ENCODE peak calls at places on chromosomes 16 and 17, in nine cellular contexts. One of them, this sample, is unnamed.

GRCh38 chr16:5966004-5966403 is 868.4 kb upstream of the EEF2KMT start:
- DNase-seq in aorta: no peak
- DNase-seq in endothelial cell of umbilical vein: no peak
- DNase-seq in thoracic aorta: no peak
- DNase-seq in ascending aorta: no peak
- DNase-seq in ovary: no peak
- DNase-seq in fibroblast of lung: no peak
- DNase-seq in kidney: no peak
- DNase-seq in breast epithelium: no peak
- DNase-seq in this sample: no peak

GRCh38 chr16:31181102-31181830 is 1.3 kb downstream of the FUS start:
- DNase-seq in kidney: peak; percentile 77
- DNase-seq in breast epithelium: no peak
- DNase-seq in endothelial cell of umbilical vein: peak; percentile 29
- DNase-seq in fibroblast of lung: peak; percentile 29
- DNase-seq in ascending aorta: no peak
- DNase-seq in thoracic aorta: no peak
- DNase-seq in ovary: no peak
- DNase-seq in aorta: peak; percentile 62
- DNase-seq in this sample: no peak

GRCh38 chr17:38906429-38907172 is 18.8 kb upstream of the LASP1NB start:
- DNase-seq in breast epithelium: no peak
- DNase-seq in ascending aorta: no peak
- DNase-seq in aorta: no peak
- DNase-seq in ovary: no peak
- DNase-seq in thoracic aorta: no peak
- DNase-seq in fibroblast of lung: no peak
- DNase-seq in endothelial cell of umbilical vein: no peak
- DNase-seq in kidney: peak; percentile 26
- DNase-seq in this sample: no peak

GRCh38 chr17:82789051-82789592 is 37.3 kb downstream of the TBCD start:
- DNase-seq in aorta: no peak
- DNase-seq in ovary: no peak
- DNase-seq in thoracic aorta: no peak
- DNase-seq in fibroblast of lung: no peak
- DNase-seq in breast epithelium: no peak
- DNase-seq in kidney: no peak
- DNase-seq in endothelial cell of umbilical vein: no peak
- DNase-seq in ascending aorta: no peak
- DNase-seq in this sample: no peak

GRCh38 chr16:17307501-17307900 is 163.3 kb downstream of the XYLT1 start:
- DNase-seq in aorta: no peak
- DNase-seq in thoracic aorta: no peak
- DNase-seq in fibroblast of lung: no peak
- DNase-seq in ovary: no peak
- DNase-seq in endothelial cell of umbilical vein: no peak
- DNase-seq in breast epithelium: no peak
- DNase-seq in kidney: no peak
- DNase-seq in ascending aorta: no peak
- DNase-seq in this sample: no peak

GRCh38 chr16:70437017-70437581 is 1.8 kb downstream of the ST3GAL2 start:
- DNase-seq in breast epithelium: no peak
- DNase-seq in aorta: no peak
- DNase-seq in kidney: peak; percentile 80
- DNase-seq in ascending aorta: no peak
- DNase-seq in thoracic aorta: no peak
- DNase-seq in ovary: peak; percentile 68
- DNase-seq in fibroblast of lung: peak; percentile 88
- DNase-seq in endothelial cell of umbilical vein: peak; percentile 90
- DNase-seq in this sample: no peak

GRCh38 chr16:66960270-66960669 is 796 bp upstream of the CES3 start:
- DNase-seq in breast epithelium: no peak
- DNase-seq in thoracic aorta: no peak
- DNase-seq in ovary: no peak
- DNase-seq in endothelial cell of umbilical vein: no peak
- DNase-seq in fibroblast of lung: no peak
- DNase-seq in aorta: no peak
- DNase-seq in kidney: no peak
- DNase-seq in ascending aorta: no peak
- DNase-seq in this sample: no peak

GRCh38 chr17:57284583-57284982 is 28.3 kb downstream of the MSI2 start:
- DNase-seq in fibroblast of lung: no peak
- DNase-seq in ascending aorta: no peak
- DNase-seq in thoracic aorta: no peak
- DNase-seq in ovary: peak; percentile 81
- DNase-seq in breast epithelium: no peak
- DNase-seq in kidney: no peak
- DNase-seq in endothelial cell of umbilical vein: no peak
- DNase-seq in aorta: no peak
- DNase-seq in this sample: no peak

GRCh38 chr16:85577899-85578598 is 35.1 kb upstream of the GSE1 start:
- DNase-seq in endothelial cell of umbilical vein: no peak
- DNase-seq in thoracic aorta: no peak
- DNase-seq in fibroblast of lung: no peak
- DNase-seq in ascending aorta: no peak
- DNase-seq in kidney: no peak
- DNase-seq in breast epithelium: no peak
- DNase-seq in ovary: no peak
- DNase-seq in aorta: no peak
- DNase-seq in this sample: no peak

GRCh38 chr17:10226930-10227695 is 28.7 kb upstream of the GAS7 start:
- DNase-seq in fibroblast of lung: peak; percentile 34
- DNase-seq in endothelial cell of umbilical vein: no peak
- DNase-seq in thoracic aorta: no peak
- DNase-seq in ovary: no peak
- DNase-seq in ascending aorta: no peak
- DNase-seq in breast epithelium: no peak
- DNase-seq in aorta: peak; percentile 62
- DNase-seq in kidney: no peak
- DNase-seq in this sample: no peak

GRCh38 chr17:76458580-76459490 is 5.9 kb upstream of the UBE2O start:
- DNase-seq in thoracic aorta: no peak
- DNase-seq in breast epithelium: no peak
- DNase-seq in ovary: peak; percentile 58
- DNase-seq in ascending aorta: no peak
- DNase-seq in fibroblast of lung: peak; percentile 61
- DNase-seq in endothelial cell of umbilical vein: peak; percentile 54
- DNase-seq in aorta: no peak
- DNase-seq in kidney: peak; percentile 73
- DNase-seq in this sample: no peak

GRCh38 chr16:70768205-70768580 is 32.8 kb downstream of the VAC14 start:
- DNase-seq in fibroblast of lung: peak; percentile 41
- DNase-seq in aorta: no peak
- DNase-seq in kidney: no peak
- DNase-seq in ascending aorta: no peak
- DNase-seq in endothelial cell of umbilical vein: no peak
- DNase-seq in ovary: no peak
- DNase-seq in thoracic aorta: no peak
- DNase-seq in breast epithelium: no peak
- DNase-seq in this sample: no peak

GRCh38 chr17:386145-386876 is 33.7 kb upstream of the RPH3AL start:
- DNase-seq in kidney: peak; percentile 93
- DNase-seq in endothelial cell of umbilical vein: peak; percentile 34
- DNase-seq in thoracic aorta: no peak
- DNase-seq in ovary: peak; percentile 90
- DNase-seq in breast epithelium: peak; percentile 71
- DNase-seq in aorta: peak; percentile 84
- DNase-seq in ascending aorta: no peak
- DNase-seq in fibroblast of lung: no peak
- DNase-seq in this sample: no peak

DNA sequence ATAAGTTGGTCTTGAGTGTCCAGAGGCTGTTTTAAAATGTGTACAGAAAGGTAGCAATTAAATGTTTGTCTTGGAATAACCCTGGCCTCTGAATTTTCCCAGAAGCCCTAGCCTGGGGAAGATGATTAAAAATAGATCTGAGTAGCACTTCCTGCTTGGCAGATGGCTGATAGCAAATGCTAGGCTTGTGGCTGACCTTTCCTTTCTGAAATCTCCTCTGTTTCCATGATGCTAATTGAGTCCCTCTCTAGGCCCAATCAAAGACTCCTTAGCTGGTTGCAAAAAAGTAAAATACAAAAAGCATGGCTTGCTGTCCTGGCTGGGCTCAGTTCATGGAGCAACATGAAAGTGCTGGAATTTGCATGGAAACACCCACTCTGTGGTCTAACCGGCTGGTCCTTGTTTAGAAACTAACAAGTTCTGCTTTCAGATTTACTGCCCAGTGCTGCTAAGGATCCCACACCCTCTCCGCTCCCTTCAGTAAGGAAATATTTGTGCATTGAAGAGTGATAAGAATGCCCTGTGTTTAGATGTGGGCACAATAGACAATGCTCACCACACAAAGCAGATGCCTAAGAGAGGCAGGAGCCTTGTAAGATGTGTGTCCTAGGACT is 40.8 kb downstream of the YPEL2 start:
- DNase-seq in thoracic aorta: no peak
- DNase-seq in aorta: peak; percentile 79
- DNase-seq in kidney: no peak
- DNase-seq in ovary: no peak
- DNase-seq in fibroblast of lung: peak; percentile 77
- DNase-seq in breast epithelium: no peak
- DNase-seq in endothelial cell of umbilical vein: peak; percentile 93
- DNase-seq in ascending aorta: no peak
- DNase-seq in this sample: no peak
- H3K4me3 ChIP-seq in thoracic aorta: peak overlapping the region; percentile 49
- H3K4me3 ChIP-seq in aorta: no peak overlapping the region
- H3K4me3 ChIP-seq in kidney: no peak overlapping the region
- H3K4me3 ChIP-seq in ovary: no peak overlapping the region
- H3K4me3 ChIP-seq in fibroblast of lung: no peak overlapping the region
- H3K4me3 ChIP-seq in breast epithelium: peak overlapping the region; percentile 14
- H3K4me3 ChIP-seq in endothelial cell of umbilical vein: no peak overlapping the region
- H3K4me3 ChIP-seq in ascending aorta: peak overlapping the region; percentile 23
- H3K4me3 ChIP-seq in this sample: peak overlapping the region; percentile 27

DNA sequence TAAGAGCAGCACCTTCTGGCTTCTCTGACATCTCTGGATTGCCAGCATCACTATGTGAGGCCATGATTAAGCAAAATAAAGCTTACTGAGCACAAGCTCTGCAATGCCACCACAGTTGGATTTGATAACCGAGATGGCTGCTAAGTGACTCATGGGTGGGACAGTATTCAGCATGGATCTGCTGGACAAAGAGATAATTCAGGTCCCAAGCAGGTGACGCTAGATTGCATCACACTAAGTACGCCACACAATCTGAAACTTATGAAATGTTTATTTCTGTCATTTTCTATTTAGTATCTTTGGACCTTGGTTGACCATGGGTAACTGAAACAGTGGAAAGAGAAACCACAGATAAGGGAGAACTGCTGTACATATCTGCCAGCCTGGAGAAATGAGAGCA is 27.4 kb downstream of the CDRT15 start:
- DNase-seq in thoracic aorta: no peak
- DNase-seq in kidney: no peak
- DNase-seq in ovary: no peak
- DNase-seq in endothelial cell of umbilical vein: no peak
- DNase-seq in ascending aorta: no peak
- DNase-seq in fibroblast of lung: no peak
- DNase-seq in breast epithelium: no peak
- DNase-seq in aorta: no peak
- DNase-seq in this sample: no peak
- H3K27ac ChIP-seq in thoracic aorta: no peak overlapping the region
- H3K27ac ChIP-seq in kidney: no peak overlapping the region
- H3K27ac ChIP-seq in ovary: no peak overlapping the region
- H3K27ac ChIP-seq in endothelial cell of umbilical vein: no peak overlapping the region
- H3K27ac ChIP-seq in ascending aorta: no peak overlapping the region
- H3K27ac ChIP-seq in fibroblast of lung: no peak overlapping the region
- H3K27ac ChIP-seq in breast epithelium: no peak overlapping the region
- H3K27ac ChIP-seq in aorta: no peak overlapping the region
- H3K27ac ChIP-seq in this sample: no peak overlapping the region

DNA sequence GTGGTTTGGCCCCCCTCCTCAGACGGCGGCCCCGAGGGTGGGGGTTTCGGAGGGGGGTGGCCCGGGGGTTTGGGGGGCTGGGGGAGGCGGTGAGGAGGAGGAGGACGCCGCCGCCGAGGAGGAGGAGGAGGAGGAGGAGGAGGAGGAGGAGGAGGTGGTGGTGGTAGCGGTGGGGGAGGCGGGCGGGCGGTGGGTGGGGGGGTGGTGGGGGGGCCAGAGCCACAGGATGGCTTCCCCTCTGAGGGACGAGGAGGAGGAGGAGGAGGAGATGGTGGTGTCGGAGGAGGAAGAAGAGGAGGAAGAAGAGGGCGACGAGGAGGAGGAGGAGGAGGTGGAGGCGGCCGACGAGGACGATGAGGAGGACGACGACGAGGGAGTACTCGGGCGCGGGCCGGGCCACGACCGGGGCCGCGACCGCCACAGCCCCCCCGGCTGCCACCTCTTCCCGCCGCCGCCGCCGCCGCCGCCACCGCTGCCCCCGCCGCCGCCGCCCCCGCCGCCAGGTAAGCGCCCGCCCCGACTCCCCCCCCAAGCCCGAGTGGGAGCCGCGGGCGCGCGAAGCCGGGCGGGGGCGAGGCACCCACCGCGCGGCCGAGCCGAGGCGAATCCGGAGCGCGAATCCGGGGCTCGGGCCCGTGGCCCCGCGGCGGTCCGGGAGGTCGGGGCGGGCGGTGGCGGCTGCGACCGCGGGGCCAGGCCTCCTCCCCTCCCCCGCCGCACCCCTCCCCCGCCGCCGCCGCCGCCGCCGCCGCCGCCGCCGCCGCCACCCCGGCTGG is 3.8 kb upstream of the CHD3 start:
- DNase-seq in ovary: peak; percentile 62
- DNase-seq in ascending aorta: no peak
- DNase-seq in kidney: peak; percentile 82
- DNase-seq in breast epithelium: no peak
- DNase-seq in thoracic aorta: no peak
- DNase-seq in endothelial cell of umbilical vein: no peak
- DNase-seq in fibroblast of lung: no peak
- DNase-seq in aorta: no peak
- DNase-seq in this sample: no peak
- H3K4me3 ChIP-seq in ovary: peak overlapping the region; percentile 75
- H3K4me3 ChIP-seq in ascending aorta: peak overlapping the region; percentile 77
- H3K4me3 ChIP-seq in kidney: no peak overlapping the region
- H3K4me3 ChIP-seq in breast epithelium: peak overlapping the region; percentile 89
- H3K4me3 ChIP-seq in thoracic aorta: peak overlapping the region; percentile 94
- H3K4me3 ChIP-seq in endothelial cell of umbilical vein: peak overlapping the region; percentile 67
- H3K4me3 ChIP-seq in fibroblast of lung: peak overlapping the region; percentile 84
- H3K4me3 ChIP-seq in aorta: peak overlapping the region; percentile 91
- H3K4me3 ChIP-seq in this sample: peak overlapping the region; percentile 56

DNA sequence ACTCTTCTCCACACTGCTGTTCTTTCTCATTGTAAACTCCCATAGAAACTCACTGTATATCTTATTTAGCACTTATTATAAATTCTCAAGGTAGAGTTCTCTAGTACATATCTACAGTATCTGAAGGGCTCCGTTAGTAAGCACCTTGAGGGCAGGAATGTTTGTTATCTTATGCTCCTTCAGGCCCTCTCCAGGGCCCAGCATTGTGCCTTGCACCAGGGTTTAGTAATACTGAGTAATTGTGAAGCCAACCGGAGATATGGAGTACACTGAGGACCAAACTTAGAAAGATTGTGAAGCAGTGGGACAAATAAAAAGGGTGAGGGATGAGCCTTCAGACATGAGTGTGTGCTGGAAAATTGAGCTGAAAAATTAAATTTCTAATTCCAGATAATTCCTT is 26.4 kb downstream of the RNF43 start:
- DNase-seq in ovary: no peak
- DNase-seq in kidney: no peak
- DNase-seq in fibroblast of lung: no peak
- DNase-seq in ascending aorta: no peak
- DNase-seq in endothelial cell of umbilical vein: no peak
- DNase-seq in thoracic aorta: no peak
- DNase-seq in breast epithelium: no peak
- DNase-seq in aorta: no peak
- DNase-seq in this sample: no peak
- H3K27ac ChIP-seq in ovary: no peak overlapping the region
- H3K27ac ChIP-seq in kidney: peak overlapping the region; percentile 58
- H3K27ac ChIP-seq in fibroblast of lung: no peak overlapping the region
- H3K27ac ChIP-seq in ascending aorta: no peak overlapping the region
- H3K27ac ChIP-seq in endothelial cell of umbilical vein: no peak overlapping the region
- H3K27ac ChIP-seq in thoracic aorta: no peak overlapping the region
- H3K27ac ChIP-seq in breast epithelium: peak overlapping the region; percentile 40
- H3K27ac ChIP-seq in aorta: no peak overlapping the region
- H3K27ac ChIP-seq in this sample: no peak overlapping the region